ENCODE peak calls at places on chromosomes 1 and 21, in nine cellular contexts. F is NB4, Q is tibial nerve, V is right lobe of liver, R is heart left ventricle, E is Peyer's patch, D is HCT116, P is stomach, B is ovary. N is an unnamed sample.

GRCh38 chr1:178397678-178398077 is 99.1 kb downstream of the CLEC20A start:
- DNase-seq in F (no peak), Q (no peak), V (no peak), R (no peak), E (no peak), D (no peak), P (no peak), B (no peak), N (no peak)

GRCh38 chr1:151005729-151006330 is 872 bp downstream of the MINDY1 start:
- DNase-seq in F (no peak), Q (peak), V (no peak), R (no peak), E (no peak), D (no peak), P (no peak), B (no peak), N (no peak)

GRCh38 chr1:207002731-207003146 is 29.8 kb downstream of the C1orf116 start:
- DNase-seq in F (no peak), Q (no peak), V (peak), R (no peak), E (no peak), D (no peak), P (peak), B (no peak), N (no peak)

GRCh38 chr1:165543651-165544452 is at the start of gene LRRC52:
- DNase-seq in F (no peak), Q (no peak), V (peak), R (peak), E (no peak), D (no peak), P (peak), B (peak), N (no peak)

GRCh38 chr1:50214764-50215163 is 106.0 kb downstream of the ELAVL4 start:
- DNase-seq in F (no peak), Q (no peak), V (peak), R (no peak), E (no peak), D (no peak), P (no peak), B (no peak), N (no peak)

GRCh38 chr1:182615468-182616129 is 11.4 kb upstream of the RGS16 start:
- DNase-seq in F (peak), Q (peak), V (no peak), R (peak), E (peak), D (no peak), P (no peak), B (peak), N (no peak)

GRCh38 chr1:185464788-185465187 is 147.7 kb upstream of the IVNS1ABP start:
- DNase-seq in F (no peak), Q (no peak), V (no peak), R (no peak), E (no peak), D (no peak), P (no peak), B (no peak), N (no peak)

GRCh38 chr21:42348762-42349161 is 2.0 kb downstream of the TFF2 start:
- DNase-seq in F (no peak), Q (no peak), V (no peak), R (no peak), E (no peak), D (no peak), P (no peak), B (no peak), N (no peak)

GRCh38 chr1:117860906-117861610 is 68.4 kb downstream of the GDAP2 start:
- DNase-seq in F (no peak), Q (no peak), V (no peak), R (no peak), E (no peak), D (no peak), P (no peak), B (no peak), N (no peak)

GRCh38 chr1:12600335-12600734 is 17.7 kb downstream of the DHRS3 start:
- DNase-seq in F (no peak), Q (peak), V (peak), R (peak), E (no peak), D (no peak), P (peak), B (peak), N (no peak)

GRCh38 chr1:23356451-23356850 is 12.4 kb upstream of the HNRNPR start:
- DNase-seq in F (no peak), Q (no peak), V (no peak), R (no peak), E (no peak), D (no peak), P (no peak), B (no peak), N (no peak)

GRCh38 chr1:116425987-116426386 is 52.9 kb downstream of the ATP1A1 start:
- DNase-seq in F (no peak), Q (no peak), V (no peak), R (no peak), E (no peak), D (no peak), P (no peak), B (no peak), N (no peak)

GRCh38 chr1:17128361-17128760 is 9.1 kb upstream of the PADI2 start:
- DNase-seq in F (peak), Q (peak), V (no peak), R (no peak), E (no peak), D (peak), P (no peak), B (no peak), N (peak)

GRCh38 chr21:35227774-35228173 is 178.7 kb upstream of the RUNX1 start:
- DNase-seq in F (no peak), Q (no peak), V (no peak), R (no peak), E (peak), D (no peak), P (no peak), B (no peak), N (no peak)

GRCh38 chr21:35231115-35231514 is 182.0 kb upstream of the RUNX1 start:
- DNase-seq in F (no peak), Q (no peak), V (no peak), R (no peak), E (no peak), D (no peak), P (no peak), B (no peak), N (no peak)

GRCh38 chr21:35226960-35227741 is 178.0 kb upstream of the RUNX1 start:
- DNase-seq in F (peak), Q (no peak), V (no peak), R (no peak), E (peak), D (no peak), P (no peak), B (no peak), N (no peak)

GRCh38 chr21:35226302-35226701 is 177.2 kb upstream of the RUNX1 start:
- DNase-seq in F (no peak), Q (no peak), V (peak), R (no peak), E (no peak), D (no peak), P (peak), B (no peak), N (no peak)

DNA sequence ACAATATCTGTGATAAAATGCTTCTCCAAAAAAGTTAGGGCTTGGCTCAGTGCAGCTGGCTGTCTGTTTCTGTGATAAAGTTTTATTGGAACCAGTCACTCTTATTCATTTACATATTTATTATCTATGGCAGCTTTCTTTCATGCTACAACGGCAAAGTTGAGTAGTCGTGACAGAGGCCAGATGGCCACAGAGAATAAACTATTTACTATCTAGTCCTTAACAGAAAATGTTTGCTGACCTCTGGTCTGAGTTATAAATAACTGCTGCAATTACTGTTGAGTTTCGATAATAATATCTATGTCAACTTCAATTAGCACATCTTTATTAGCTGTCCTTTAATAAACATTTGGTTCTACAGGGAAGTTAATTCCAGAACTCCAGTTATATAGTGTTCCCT is 180.2 kb upstream of the RUNX1 start:
- DNase-seq in F (no peak), Q (no peak), V (no peak), R (no peak), E (no peak), D (no peak), P (no peak), B (no peak), N (no peak)
- TF ChIP-seq POLR2A in F (no peak), Q (no peak), V (no peak), R (no peak), E (no peak), D (no peak), P (no peak), B (no peak), N (no peak)

DNA sequence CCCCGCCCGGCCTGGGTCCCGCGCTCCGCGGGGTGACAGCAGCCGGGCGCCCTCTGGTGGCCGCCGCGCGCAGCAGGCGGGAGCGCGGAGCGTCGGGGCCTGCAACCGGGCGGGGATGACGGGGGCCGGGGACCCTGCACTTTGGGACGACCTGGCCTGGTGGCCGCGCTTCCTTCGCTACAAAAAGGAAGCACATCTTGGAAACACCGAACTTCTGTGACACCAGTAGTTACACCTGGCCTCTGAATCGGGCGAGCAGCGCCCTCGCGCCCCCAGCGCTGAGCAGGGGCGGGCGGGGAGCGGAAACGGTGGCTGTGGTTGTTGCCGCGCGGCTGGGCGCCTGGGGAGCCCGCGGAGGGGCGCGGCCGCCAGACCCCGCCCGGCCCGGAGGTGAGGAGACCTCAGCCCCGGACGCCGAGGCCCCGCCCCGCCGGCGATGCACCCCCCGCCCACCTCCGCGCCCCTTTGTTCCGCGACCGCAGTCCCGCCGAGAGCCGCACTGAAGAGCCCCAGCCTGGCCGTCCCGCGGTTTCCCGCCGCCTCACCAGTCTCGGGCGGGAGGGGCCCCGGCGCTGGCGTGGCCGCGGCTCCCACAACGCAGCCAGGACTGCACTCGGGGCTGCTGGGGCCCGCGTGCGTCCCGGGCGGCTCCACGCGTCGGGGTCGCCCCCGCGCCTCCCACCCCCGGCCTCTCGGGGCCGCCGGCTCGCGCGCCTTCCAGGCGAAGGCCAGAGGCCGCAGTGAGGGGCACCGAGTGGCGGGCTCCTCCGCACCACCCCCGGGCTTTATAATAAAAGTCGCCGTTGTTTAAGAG is 59.3 kb downstream of the H3-3A start:
- DNase-seq in F (peak), Q (peak), V (peak), R (peak), E (peak), D (no peak), P (peak), B (peak), N (peak)
- TF ChIP-seq POLR2A in F (peak), Q (no peak), V (no peak), R (no peak), E (no peak), D (no peak), P (no peak), B (peak), N (peak)

GRCh38 chr21:39345440-39345839 is 3.4 kb downstream of the HMGN1 start:
- DNase-seq in F (no peak), Q (no peak), V (no peak), R (no peak), E (no peak), D (no peak), P (no peak), B (no peak), N (no peak)

GRCh38 chr21:39340687-39341086 is 8.2 kb downstream of the HMGN1 start:
- DNase-seq in F (no peak), Q (no peak), V (no peak), R (no peak), E (no peak), D (no peak), P (no peak), B (no peak), N (no peak)

GRCh38 chr21:39344848-39345247 is 4.0 kb downstream of the HMGN1 start:
- DNase-seq in F (no peak), Q (no peak), V (no peak), R (no peak), E (no peak), D (no peak), P (no peak), B (no peak), N (no peak)

GRCh38 chr21:39336457-39337008 is 12.4 kb downstream of the HMGN1 start:
- DNase-seq in F (no peak), Q (no peak), V (no peak), R (no peak), E (no peak), D (no peak), P (no peak), B (no peak), N (no peak)

GRCh38 chr21:39341249-39341923 is 7.5 kb downstream of the HMGN1 start:
- DNase-seq in F (no peak), Q (no peak), V (no peak), R (no peak), E (no peak), D (no peak), P (no peak), B (no peak), N (no peak)
- TF ChIP-seq POLR2A in F (no peak), Q (no peak), V (no peak), R (no peak), E (no peak), D (no peak), P (no peak), B (no peak), N (no peak)

GRCh38 chr1:227316941-227317540 is 1.3 kb downstream of the CDC42BPA start:
- DNase-seq in F (peak), Q (no peak), V (no peak), R (no peak), E (no peak), D (no peak), P (no peak), B (no peak), N (no peak)

GRCh38 chr1:227318003-227318851 is at the start of gene CDC42BPA:
- DNase-seq in F (peak), Q (peak), V (peak), R (peak), E (peak), D (peak), P (peak), B (peak), N (peak)

GRCh38 chr1:227316456-227316855 is 1.8 kb downstream of the CDC42BPA start:
- DNase-seq in F (no peak), Q (no peak), V (no peak), R (no peak), E (no peak), D (no peak), P (no peak), B (no peak), N (no peak)

GRCh38 chr1:227318852-227319607 is 738 bp upstream of the CDC42BPA start:
- DNase-seq in F (peak), Q (peak), V (peak), R (peak), E (peak), D (no peak), P (peak), B (peak), N (peak)

DNA sequence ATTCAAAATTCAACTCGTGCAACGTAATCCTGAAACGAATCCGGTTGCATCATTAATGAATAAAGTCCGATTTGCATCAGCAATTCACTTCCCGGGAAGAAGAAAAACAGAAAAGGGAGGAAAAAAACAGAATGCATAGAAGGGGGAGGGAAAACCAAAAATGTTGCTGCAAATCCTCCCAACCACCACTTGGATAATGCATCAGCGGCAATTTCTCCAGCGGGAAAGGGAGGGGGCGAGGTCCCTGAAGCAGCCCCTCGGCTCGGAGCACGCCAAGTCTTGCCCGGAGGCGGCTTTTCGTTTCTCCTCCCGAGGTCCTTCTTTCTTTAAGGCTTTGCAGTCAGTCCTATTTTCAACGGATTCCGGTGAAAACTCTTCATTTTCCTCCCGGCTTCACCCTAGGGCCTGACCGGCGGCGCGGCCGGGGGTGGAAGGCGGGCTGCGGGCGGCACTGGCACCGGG is 720 bp downstream of the CDC42BPA start:
- DNase-seq in F (peak), Q (peak), V (peak), R (peak), E (no peak), D (no peak), P (no peak), B (peak), N (peak)
- TF ChIP-seq POLR2A in F (no peak), Q (no peak), V (peak), R (no peak), E (no peak), D (no peak), P (no peak), B (no peak), N (no peak)